ENCODE peak calls at places on chromosomes 13 and 19, in seven cellular contexts. Q, Y, V, S, A, C and K are unnamed samples.

GRCh38 chr19:4173479-4174211 is 8.7 kb downstream of the SIRT6 start:
- DNase-seq in Y (no peak), C (no peak), A (no peak), V (no peak), S (no peak), Q (no peak), K (no peak)

GRCh38 chr19:3020321-3020960 is 8.6 kb downstream of the TLE2 start:
- DNase-seq in A (no peak), C (no peak), Y (no peak), S (no peak), V (no peak), Q (no peak), K (no peak)

GRCh38 chr13:26829716-26830115 is 69.1 kb upstream of the GPR12 start:
- DNase-seq in A (no peak), V (no peak), C (no peak), Y (no peak), Q (no peak), S (no peak), K (no peak)

GRCh38 chr19:13116282-13117175 is at the start of gene TRMT1:
- DNase-seq in S (peak; percentile 90), C (peak; percentile 90), Q (peak; percentile 86), A (peak; percentile 91), Y (peak; percentile 87), V (peak; percentile 94), K (peak; percentile 89)

GRCh38 chr13:109331898-109332297 is 454.5 kb downstream of the IRS2 start:
- DNase-seq in Q (no peak), S (no peak), C (no peak), V (no peak), Y (no peak), A (no peak), K (peak; percentile 50)

GRCh38 chr19:43725468-43725867 is 9.6 kb downstream of the IRGC start:
- DNase-seq in A (no peak), V (no peak), Y (no peak), Q (no peak), S (no peak), C (no peak), K (no peak)

GRCh38 chr13:74206061-74206561 is 71.9 kb upstream of the KLF12 start:
- DNase-seq in C (no peak), S (peak; percentile 60), V (no peak), Y (no peak), Q (no peak), A (no peak), K (peak; percentile 80)

GRCh38 chr13:113652404-113653263 is 5.4 kb downstream of the ATP4B start:
- DNase-seq in Y (no peak), V (no peak), C (no peak), S (no peak), Q (no peak), A (no peak), K (no peak)

GRCh38 chr13:22455036-22455435 is 725.7 kb upstream of the SGCG start:
- DNase-seq in S (no peak), C (no peak), Q (no peak), A (no peak), V (no peak), Y (no peak), K (no peak)

GRCh38 chr13:24851546-24851945 is 87.6 kb downstream of the RNF17 start:
- DNase-seq in V (no peak), Q (no peak), A (no peak), Y (no peak), S (no peak), C (no peak), K (no peak)

GRCh38 chr19:485583-486236 is 10.6 kb upstream of the MADCAM1 start:
- DNase-seq in A (no peak), Y (peak; percentile 66), C (peak; percentile 68), S (peak; percentile 36), V (no peak), Q (peak; percentile 78), K (peak; percentile 63)